ENCODE peak calls at places on chromosomes 7 and 10, in five cellular contexts. Y is heart left ventricle, S is transverse colon, J is astrocyte, C is left lung. V is an unnamed sample.

GRCh38 chr7:49037348-49038210 is 113.2 kb downstream of the CDC14C start:
- DNase-seq in Y (no peak), S (no peak), J (peak; percentile 42), C (no peak), V (no peak)

GRCh38 chr10:28633750-28634149 is 43.6 kb upstream of the BAMBI start:
- DNase-seq in Y (no peak), S (no peak), J (peak; percentile 30), C (no peak), V (no peak)

GRCh38 chr7:35003679-35004278 is 33.5 kb downstream of the DPY19L1 start:
- DNase-seq in Y (peak; percentile 60), S (peak; percentile 85), J (peak; percentile 90), C (peak; percentile 78), V (peak; percentile 80)

GRCh38 chr7:112084506-112084905 is 121.7 kb downstream of the DOCK4 start:
- DNase-seq in Y (no peak), S (no peak), J (no peak), C (no peak), V (peak; percentile 51)

GRCh38 chr10:105743343-105744056 is 1102.4 kb downstream of the SORCS3 start:
- DNase-seq in Y (peak; percentile 51), S (no peak), J (no peak), C (no peak), V (no peak)

GRCh38 chr10:122510326-122510725 is 49.0 kb downstream of the HTRA1 start:
- DNase-seq in Y (no peak), S (no peak), J (peak; percentile 77), C (no peak), V (no peak)

GRCh38 chr7:130273081-130273699 is 6.5 kb downstream of the CPA2 start:
- DNase-seq in Y (no peak), S (no peak), J (peak; percentile 75), C (no peak), V (no peak)

GRCh38 chr7:4730971-4731370 is 44.5 kb upstream of the AP5Z1 start:
- DNase-seq in Y (no peak), S (no peak), J (no peak), C (no peak), V (no peak)

GRCh38 chr7:100457033-100457432 is 7.0 kb downstream of the SPACDR start:
- DNase-seq in Y (no peak), S (no peak), J (no peak), C (no peak), V (no peak)

GRCh38 chr10:35372329-35372728 is 36.0 kb downstream of the CCNY start:
- DNase-seq in Y (peak; percentile 82), S (no peak), J (peak; percentile 83), C (peak; percentile 57), V (peak; percentile 51)

GRCh38 chr7:148204639-148205292 is 385.8 kb upstream of the C7orf33 start:
- DNase-seq in Y (no peak), S (no peak), J (no peak), C (no peak), V (no peak)

GRCh38 chr10:1734288-1734687 is 3.0 kb downstream of the ADARB2 start:
- DNase-seq in Y (no peak), S (no peak), J (no peak), C (no peak), V (no peak)

GRCh38 chr10:91925022-91925320 is 1.4 kb downstream of the BTAF1 start:
- DNase-seq in Y (no peak), S (no peak), J (no peak), C (no peak), V (no peak)

GRCh38 chr10:67841737-67842136 is 3.7 kb upstream of the DNAJC12 start:
- DNase-seq in Y (no peak), S (no peak), J (no peak), C (no peak), V (no peak)

GRCh38 chr10:89683911-89684310 is 17.5 kb upstream of the KIF20B start:
- DNase-seq in Y (no peak), S (no peak), J (no peak), C (no peak), V (no peak)

GRCh38 chr7:2614646-2615330 is 17.0 kb upstream of the TTYH3 start:
- DNase-seq in Y (no peak), S (no peak), J (no peak), C (no peak), V (no peak)

GRCh38 chr10:1404953-1405260 is 332.4 kb downstream of the ADARB2 start:
- DNase-seq in Y (no peak), S (no peak), J (no peak), C (no peak), V (no peak)

GRCh38 chr7:134625571-134625970 is 21.1 kb upstream of the BPGM start:
- DNase-seq in Y (no peak), S (no peak), J (peak; percentile 83), C (no peak), V (no peak)

GRCh38 chr10:70774810-70775678 is 10.1 kb downstream of the TBATA start:
- DNase-seq in Y (no peak), S (no peak), J (no peak), C (no peak), V (peak; percentile 49)

GRCh38 chr10:102665904-102666509 is 21.7 kb downstream of the TRIM8 start:
- DNase-seq in Y (no peak), S (no peak), J (no peak), C (no peak), V (no peak)

GRCh38 chr10:92146781-92147180 is 144.1 kb downstream of the CPEB3 start:
- DNase-seq in Y (no peak), S (no peak), J (no peak), C (no peak), V (no peak)

GRCh38 chr7:18846765-18847215 is 270.6 kb downstream of the TWIST1 start:
- DNase-seq in Y (no peak), S (no peak), J (no peak), C (no peak), V (no peak)

GRCh38 chr10:63103971-63104409 is 29.1 kb upstream of the NRBF2 start:
- DNase-seq in Y (no peak), S (no peak), J (peak; percentile 61), C (no peak), V (no peak)

GRCh38 chr10:58969578-58969977 is 206.9 kb upstream of the PHYHIPL start:
- DNase-seq in Y (no peak), S (no peak), J (peak; percentile 73), C (no peak), V (no peak)

GRCh38 chr7:51430480-51431086 is 114.0 kb upstream of the COBL start:
- DNase-seq in Y (no peak), S (peak; percentile 45), J (peak; percentile 22), C (no peak), V (no peak)

GRCh38 chr7:70434376-70434775 is 697.6 kb upstream of the GALNT17 start:
- DNase-seq in Y (no peak), S (no peak), J (no peak), C (no peak), V (no peak)

GRCh38 chr10:24034571-24034970 is 174.4 kb upstream of the KIAA1217 start:
- DNase-seq in Y (peak; percentile 44), S (no peak), J (no peak), C (no peak), V (no peak)

GRCh38 chr10:18423058-18423637 is 228.2 kb downstream of the NSUN6 start:
- DNase-seq in Y (no peak), S (no peak), J (no peak), C (no peak), V (no peak)

DNA sequence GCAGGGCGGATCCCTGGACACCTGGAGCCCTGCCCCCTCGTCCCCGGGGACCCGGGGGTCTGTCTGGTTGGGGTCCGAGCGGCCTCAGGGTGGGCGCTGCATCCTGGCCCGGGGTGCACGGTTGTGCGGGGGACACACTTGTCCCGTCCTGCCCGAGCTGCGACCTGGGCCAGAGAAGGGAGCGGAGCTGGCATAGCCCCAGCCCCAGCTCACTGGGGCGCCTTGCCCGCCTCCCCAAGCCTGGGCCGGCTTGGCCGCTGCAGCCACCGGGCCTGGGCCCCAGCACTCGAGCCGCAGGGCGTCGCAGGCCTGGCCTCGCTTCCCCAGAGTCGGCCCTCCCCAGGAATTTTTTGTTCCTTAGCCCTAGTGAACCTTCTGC is 54.5 kb downstream of the GLRX3 start:
- DNase-seq in Y (no peak), S (peak; percentile 28), J (no peak), C (no peak), V (no peak)
- H3K27ac ChIP-seq in Y (no peak overlapping the region), S (no peak overlapping the region), J (no peak overlapping the region), C (no peak overlapping the region), V (peak overlapping the region; percentile 48)

DNA sequence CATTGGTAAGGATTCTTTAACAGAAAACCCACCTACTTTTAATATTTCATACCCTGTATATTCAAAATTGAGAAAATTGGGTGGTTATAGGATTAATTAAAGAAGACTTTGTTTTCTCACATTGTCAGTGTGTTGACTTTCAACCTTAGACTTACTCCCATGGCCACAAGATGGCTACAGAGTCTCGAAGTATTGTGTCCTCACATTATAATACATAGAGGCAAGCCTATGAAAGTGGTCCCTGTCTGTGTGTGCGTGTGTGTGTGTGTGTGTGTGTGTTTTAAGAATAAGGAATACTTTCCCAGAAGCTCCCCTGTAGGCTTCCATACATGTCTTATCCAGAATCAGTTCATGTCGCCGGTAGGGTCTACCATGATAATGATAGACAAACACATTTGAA is 180.0 kb downstream of the PHF14 start:
- DNase-seq in Y (no peak), S (no peak), J (no peak), C (no peak), V (no peak)
- H3K27ac ChIP-seq in Y (no peak overlapping the region), S (no peak overlapping the region), J (no peak overlapping the region), C (no peak overlapping the region), V (no peak overlapping the region)

DNA sequence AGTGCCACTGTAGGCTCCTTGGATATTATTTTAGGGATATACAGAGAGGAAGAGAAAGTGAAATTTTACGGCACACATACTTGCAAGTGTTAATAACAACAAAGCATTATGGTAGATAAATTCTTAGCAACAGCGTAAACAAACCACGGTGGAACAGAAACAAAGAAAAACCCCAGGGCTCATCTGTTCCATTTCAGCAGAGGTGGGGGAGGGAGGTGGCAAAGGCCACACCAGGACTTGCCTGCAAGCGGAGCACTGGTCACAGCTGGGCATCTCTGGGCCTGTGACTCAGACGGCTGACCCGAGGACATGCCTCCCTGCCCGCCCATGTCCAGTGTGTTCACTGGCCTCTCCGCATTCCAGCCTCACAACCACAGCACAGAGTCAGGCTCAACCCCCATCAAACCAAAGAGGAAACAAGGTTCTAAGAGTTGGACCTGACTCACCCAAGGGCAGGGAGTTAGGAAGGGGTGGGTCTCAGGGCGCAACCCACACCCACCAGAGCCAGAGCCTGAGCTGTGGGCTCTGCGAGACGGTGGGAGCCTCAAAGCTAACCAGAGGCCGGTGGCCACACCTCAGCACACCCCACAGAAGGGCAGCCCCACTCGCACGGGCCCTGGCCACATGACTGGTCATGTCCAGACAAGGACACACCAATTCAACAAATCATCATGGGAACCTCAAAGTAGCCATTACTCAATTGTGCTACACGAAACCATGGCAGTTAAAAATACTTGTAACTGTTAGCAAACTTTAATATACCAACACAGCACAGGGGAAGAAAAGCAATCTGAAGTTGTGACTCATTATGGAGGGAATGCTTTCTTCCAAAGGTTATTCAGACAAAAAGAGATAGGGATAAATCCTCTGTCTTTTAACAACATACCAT is 10.7 kb downstream of the ESYT2 start:
- DNase-seq in Y (peak; percentile 96), S (peak; percentile 84), J (peak; percentile 96), C (peak; percentile 94), V (peak; percentile 92)
- H3K27ac ChIP-seq in Y (peak overlapping the region; percentile 94), S (peak overlapping the region; percentile 90), J (peak overlapping the region; percentile 98), C (peak overlapping the region; percentile 96), V (peak overlapping the region; percentile 90)

GRCh38 chr7:26159243-26159642 is 7.2 kb downstream of the NFE2L3 start:
- DNase-seq in Y (no peak), S (no peak), J (peak; percentile 32), C (no peak), V (no peak)

GRCh38 chr7:26155531-26156375 is 3.8 kb downstream of the NFE2L3 start:
- DNase-seq in Y (no peak), S (no peak), J (peak; percentile 70), C (no peak), V (no peak)

GRCh38 chr7:26153823-26154783 is 2.1 kb downstream of the NFE2L3 start:
- DNase-seq in Y (peak; percentile 46), S (peak; percentile 82), J (peak; percentile 36), C (no peak), V (no peak)

GRCh38 chr7:26156454-26157365 is 4.7 kb downstream of the NFE2L3 start:
- DNase-seq in Y (no peak), S (peak; percentile 36), J (peak; percentile 96), C (no peak), V (no peak)

GRCh38 chr7:26157520-26158105 is 5.6 kb downstream of the NFE2L3 start:
- DNase-seq in Y (no peak), S (no peak), J (no peak), C (no peak), V (no peak)
- H3K27ac ChIP-seq in Y (no peak overlapping the region), S (peak overlapping the region; percentile 62), J (peak overlapping the region; percentile 90), C (no peak overlapping the region), V (no peak overlapping the region)

V was measured in lower lobe of right lung.